ENCODE peak calls at places on chromosomes 12 and 14, in four cellular contexts. F, E, N and A are unnamed samples.

GRCh38 chr14:105390849-105391500 is 7.4 kb upstream of the TEX22 start:
- DNase-seq in F (no peak), E (no peak), N (peak; percentile 14), A (no peak)

GRCh38 chr12:46523863-46524770 is 151.5 kb upstream of the SLC38A2 start:
- DNase-seq in F (peak; percentile 100), E (no peak), N (no peak), A (peak; percentile 53)

GRCh38 chr12:11228268-11228879 is 41.1 kb downstream of the PRB3 start:
- DNase-seq in F (peak; percentile 30), E (peak; percentile 35), N (peak; percentile 24), A (peak; percentile 81)

GRCh38 chr12:48063530-48063929 is 42.3 kb downstream of the SENP1 start:
- DNase-seq in F (no peak), E (no peak), N (no peak), A (no peak)

GRCh38 chr14:75875958-75876357 is 105.8 kb downstream of the TGFB3 start:
- DNase-seq in F (no peak), E (no peak), N (no peak), A (no peak)

GRCh38 chr12:7090222-7090998 is 1.8 kb downstream of the C1R start:
- DNase-seq in F (peak; percentile 55), E (no peak), N (no peak), A (no peak)

GRCh38 chr12:33825986-33826602 is 196.2 kb upstream of the ALG10 start:
- DNase-seq in F (no peak), E (no peak), N (no peak), A (no peak)

GRCh38 chr12:7705846-7706245 is 5.4 kb upstream of the DPPA3 start:
- DNase-seq in F (no peak), E (no peak), N (no peak), A (peak; percentile 98)

GRCh38 chr12:1842905-1843640 is 22.7 kb downstream of the LRTM2 start:
- DNase-seq in F (no peak), E (no peak), N (no peak), A (peak; percentile 27)

GRCh38 chr12:26798669-26799068 is 34.3 kb downstream of the ITPR2 start:
- DNase-seq in F (no peak), E (no peak), N (no peak), A (no peak)

GRCh38 chr12:93483151-93483807 is 16.0 kb downstream of the MRPL42 start:
- DNase-seq in F (peak; percentile 19), E (no peak), N (no peak), A (no peak)

GRCh38 chr14:99271951-99272668 is at the start of gene BCL11B:
- DNase-seq in F (peak; percentile 66), E (peak; percentile 56), N (no peak), A (peak; percentile 51)

GRCh38 chr12:93127582-93128331 is 198.7 kb upstream of the EEA1 start:
- DNase-seq in F (peak; percentile 92), E (peak; percentile 32), N (peak; percentile 56), A (peak; percentile 89)

GRCh38 chr12:7079826-7080125 is 12.5 kb downstream of the C1R start:
- DNase-seq in F (peak; percentile 76), E (no peak), N (no peak), A (no peak)

GRCh38 chr12:100574262-100575074 is 984 bp downstream of the GAS2L3 start:
- DNase-seq in F (no peak), E (no peak), N (no peak), A (no peak)

GRCh38 chr12:101696477-101697196 is 803 bp upstream of the CHPT1 start:
- DNase-seq in F (no peak), E (peak; percentile 32), N (peak; percentile 29), A (peak; percentile 74)

DNA sequence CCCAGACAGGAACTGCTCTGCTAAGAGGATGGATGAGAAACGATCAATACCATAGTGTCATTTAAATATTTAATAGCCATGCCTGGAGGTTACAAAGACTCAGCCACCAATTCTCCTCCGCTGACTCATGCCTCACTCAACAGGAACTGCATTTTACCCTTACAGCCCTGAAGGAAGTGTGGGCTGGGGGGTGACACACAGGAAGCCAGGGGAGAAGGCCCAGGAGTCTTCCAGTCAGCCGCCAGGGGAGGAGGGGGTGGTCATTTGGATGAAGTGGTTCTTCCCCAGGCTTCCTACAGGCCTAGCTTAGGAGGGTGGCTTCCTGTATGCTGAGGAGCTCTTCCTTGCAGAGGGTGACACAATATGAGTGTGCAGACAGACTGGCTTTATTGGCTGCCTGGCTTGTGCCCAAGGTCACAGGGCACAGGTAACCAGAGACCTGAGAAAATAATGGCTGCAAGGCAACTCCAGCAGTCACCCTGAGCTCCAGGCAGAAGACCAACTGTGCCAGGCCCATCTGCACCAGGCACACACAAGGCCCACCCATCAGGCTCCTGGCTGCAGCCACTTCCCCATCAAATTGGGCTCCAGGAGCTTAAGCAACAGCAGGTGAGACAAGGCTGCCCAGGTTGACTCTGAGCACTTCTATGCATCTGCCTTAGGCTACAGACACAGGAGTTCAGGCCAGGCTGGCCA is 30.6 kb upstream of the RPLP0 start:
- DNase-seq in F (peak; percentile 97), E (peak; percentile 73), N (peak; percentile 81), A (peak; percentile 75)
- H3K4me3 ChIP-seq in F (no peak overlapping the region), E (no peak overlapping the region), N (no peak overlapping the region), A (no peak overlapping the region)

GRCh38 chr14:93793555-93793954 is 5.3 kb upstream of the PRIMA1 start:
- DNase-seq in F (no peak), E (no peak), N (no peak), A (no peak)
- H3K27me3 ChIP-seq in F (peaks cover 7% of the 10 kb centered on the region), E (no peaks in the 10 kb centered on the region), N (no peaks in the 10 kb centered on the region), A (no peaks in the 10 kb centered on the region)

GRCh38 chr14:67623114-67623513 is 3.4 kb downstream of the ARG2 start:
- DNase-seq in F (no peak), E (no peak), N (no peak), A (no peak)

GRCh38 chr14:67619446-67620216 is at the start of gene ARG2:
- DNase-seq in F (peak; percentile 91), E (peak; percentile 100), N (peak; percentile 100), A (peak; percentile 99)

GRCh38 chr14:67618617-67619063 is 1.1 kb upstream of the ARG2 start:
- DNase-seq in F (peak; percentile 79), E (no peak), N (no peak), A (peak; percentile 69)

GRCh38 chr14:67620217-67620789 is 583 bp downstream of the ARG2 start:
- DNase-seq in F (peak; percentile 7), E (peak; percentile 26), N (peak; percentile 35), A (peak; percentile 41)

GRCh38 chr14:67622675-67623074 is 3.0 kb downstream of the ARG2 start:
- DNase-seq in F (peak; percentile 85), E (no peak), N (no peak), A (peak; percentile 10)
- H3K4me1 ChIP-seq in F (peaks cover 3% of the 10 kb centered on the region), E (peaks cover 6% of the 10 kb centered on the region), N (peaks cover 5% of the 10 kb centered on the region), A (peaks cover 5% of the 10 kb centered on the region)

DNA sequence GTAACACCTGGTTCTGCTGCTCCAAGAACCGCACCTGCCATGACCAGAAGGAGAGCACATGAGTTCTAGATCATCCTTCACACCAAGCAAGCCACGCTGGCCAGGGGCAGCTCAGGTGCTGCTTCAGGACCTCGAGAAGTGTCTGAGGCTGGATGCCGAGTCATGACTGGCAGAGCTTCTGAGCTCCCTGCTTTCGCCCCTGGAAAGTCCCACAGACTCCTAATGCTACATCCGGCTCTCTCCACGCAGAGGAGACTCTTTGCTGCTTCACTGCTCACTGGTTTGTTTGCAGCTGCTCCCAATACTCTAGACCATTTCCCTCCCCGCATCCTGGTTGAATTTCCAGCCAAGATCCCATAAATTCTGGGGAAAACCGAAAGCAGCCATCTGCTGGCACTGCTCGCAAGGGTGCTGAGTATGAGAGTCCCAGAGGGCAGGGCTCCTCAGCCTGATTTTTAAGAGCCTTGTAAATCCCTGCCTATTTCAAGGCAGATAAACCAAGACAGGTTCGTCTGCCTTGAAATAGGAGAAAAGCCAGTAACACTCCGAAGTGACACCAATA is 1.4 kb downstream of the KRT2 start:
- DNase-seq in F (no peak), E (no peak), N (no peak), A (no peak)
- H3K4me3 ChIP-seq in F (no peak overlapping the region), E (no peak overlapping the region), N (no peak overlapping the region), A (no peak overlapping the region)

GRCh38 chr14:74248036-74248435 is 8.8 kb downstream of the VSX2 start:
- DNase-seq in F (no peak), E (no peak), N (no peak), A (no peak)
- H3K27me3 ChIP-seq in F (peaks cover 65% of the 10 kb centered on the region), E (no peaks in the 10 kb centered on the region), N (no peaks in the 10 kb centered on the region), A (no peaks in the 10 kb centered on the region)

GRCh38 chr14:29459967-29460366 is 467.7 kb downstream of the PRKD1 start:
- DNase-seq in F (no peak), E (no peak), N (no peak), A (no peak)
- H3K4me1 ChIP-seq in F (peaks cover 2% of the 10 kb centered on the region), E (no peaks in the 10 kb centered on the region), N (no peaks in the 10 kb centered on the region), A (no peaks in the 10 kb centered on the region)

GRCh38 chr12:32120419-32120818 is 13.8 kb downstream of the BICD1 start:
- DNase-seq in F (peak; percentile 40), E (no peak), N (no peak), A (no peak)

GRCh38 chr12:32126720-32127119 is 20.1 kb downstream of the BICD1 start:
- DNase-seq in F (peak; percentile 92), E (no peak), N (no peak), A (no peak)

GRCh38 chr12:32124637-32125036 is 18.0 kb downstream of the BICD1 start:
- DNase-seq in F (no peak), E (no peak), N (no peak), A (no peak)

DNA sequence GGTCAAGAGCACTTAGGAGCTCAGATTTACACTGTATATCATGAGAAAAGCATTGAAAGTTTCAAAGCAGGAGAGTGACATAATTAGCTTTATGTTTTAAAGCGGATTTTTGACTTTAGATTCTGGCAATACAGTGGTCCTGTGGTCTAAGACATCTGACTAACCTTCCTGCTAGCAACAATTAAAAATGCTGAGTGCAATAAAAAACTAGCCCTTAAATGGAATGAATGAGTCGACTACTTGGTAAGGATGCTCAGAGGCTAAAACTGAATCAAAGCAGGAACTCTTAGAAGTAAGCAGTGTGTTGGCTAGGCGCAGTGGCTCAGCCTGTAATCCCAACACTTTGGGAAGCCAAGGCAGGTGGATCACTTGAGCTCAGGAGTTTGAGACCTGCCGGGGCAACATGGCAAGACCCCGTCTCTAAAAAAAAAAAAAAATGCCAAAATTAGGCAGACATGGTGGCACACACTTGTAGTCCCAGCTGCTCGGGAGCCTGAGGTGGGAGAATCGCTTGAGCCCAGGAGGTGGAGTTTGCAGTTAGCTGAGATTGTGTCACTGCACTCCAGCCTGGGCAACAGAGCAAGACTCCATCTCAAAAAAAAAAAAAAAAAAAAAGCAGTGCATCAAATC is 18.9 kb downstream of the BICD1 start:
- DNase-seq in F (peak; percentile 69), E (no peak), N (no peak), A (no peak)
- H3K4me3 ChIP-seq in F (no peak overlapping the region), E (no peak overlapping the region), N (no peak overlapping the region), A (no peak overlapping the region)

DNA sequence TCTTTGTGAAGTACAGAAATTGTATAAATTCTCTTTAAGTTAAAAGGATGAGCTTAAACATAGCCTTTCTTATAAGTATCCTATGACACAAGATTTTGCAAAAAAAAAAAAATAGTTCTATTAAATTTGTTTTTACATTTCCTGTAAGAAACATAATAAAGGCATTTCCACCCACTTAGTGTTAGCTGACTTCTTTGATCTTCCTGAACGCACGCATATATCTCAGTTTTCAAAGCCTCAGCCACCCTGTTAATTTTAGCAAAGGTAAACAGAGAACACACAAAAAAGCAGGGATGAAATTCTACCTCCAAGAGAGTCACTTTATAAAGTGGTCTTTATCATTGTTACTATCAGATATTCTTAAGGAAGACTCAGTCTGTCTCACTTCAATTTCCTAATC is 277.9 kb downstream of the MED13L start:
- DNase-seq in F (no peak), E (no peak), N (no peak), A (no peak)
- H3K27me3 ChIP-seq in F (no peaks in the 10 kb centered on the region), E (no peaks in the 10 kb centered on the region), N (no peaks in the 10 kb centered on the region), A (no peaks in the 10 kb centered on the region)